ENCODE peak calls at places on chromosome 17, in eight cellular contexts. W, L, K, X, J, D, Z and O are unnamed samples.
A peak's percentile ranks its signal among the peaks of the same experiment; 100 is the strongest.

GRCh38 chr17:10048951-10049350 is 143.9 kb upstream of the RCVRN start:
- DNase-seq in W (no peak), L (no peak), K (no peak), X (no peak), J (no peak), D (no peak), Z (no peak), O (no peak)

GRCh38 chr17:8959312-8959918 is 6.1 kb downstream of the PIK3R5 start:
- DNase-seq in W (no peak), L (no peak), K (no peak), X (no peak), J (no peak), D (no peak), Z (no peak), O (no peak)

GRCh38 chr17:3923466-3924190 is 7.4 kb upstream of the P2RX1 start:
- DNase-seq in W (no peak), L (no peak), K (no peak), X (no peak), J (no peak), D (no peak), Z (no peak), O (no peak)

GRCh38 chr17:1110844-1111598 is 68.8 kb downstream of the ABR start:
- DNase-seq in W (peak; percentile 87), L (peak; percentile 79), K (peak; percentile 49), X (peak; percentile 72), J (peak; percentile 87), D (peak; percentile 90), Z (no peak), O (peak; percentile 62)

GRCh38 chr17:948284-948852 is 31.2 kb downstream of the NXN start:
- DNase-seq in W (peak; percentile 83), L (no peak), K (no peak), X (no peak), J (no peak), D (no peak), Z (no peak), O (no peak)

GRCh38 chr17:7837375-7838290 is 3.6 kb downstream of the KDM6B start:
- DNase-seq in W (no peak), L (no peak), K (no peak), X (no peak), J (no peak), D (no peak), Z (no peak), O (no peak)

GRCh38 chr17:73667184-73667959 is 23.1 kb upstream of the SDK2 start:
- DNase-seq in W (no peak), L (no peak), K (no peak), X (no peak), J (no peak), D (no peak), Z (no peak), O (peak; percentile 51)

GRCh38 chr17:49388290-49388640 is 26.2 kb upstream of the ZNF652 start:
- DNase-seq in W (no peak), L (peak; percentile 23), K (no peak), X (no peak), J (no peak), D (no peak), Z (no peak), O (no peak)

GRCh38 chr17:3956983-3957382 is 7.3 kb downstream of the ATP2A3 start:
- DNase-seq in W (no peak), L (no peak), K (no peak), X (no peak), J (no peak), D (no peak), Z (no peak), O (no peak)

GRCh38 chr17:43372273-43372911 is 26.4 kb upstream of the ARL4D start:
- DNase-seq in W (peak; percentile 90), L (peak; percentile 47), K (peak; percentile 44), X (peak; percentile 80), J (peak; percentile 47), D (no peak), Z (peak; percentile 79), O (peak; percentile 82)

GRCh38 chr17:43482103-43483012 is 1.4 kb upstream of the DHX8 start:
- DNase-seq in W (no peak), L (no peak), K (no peak), X (no peak), J (no peak), D (no peak), Z (no peak), O (peak; percentile 38)

GRCh38 chr17:77824780-77825280 is 133.7 kb upstream of the TNRC6C start:
- DNase-seq in W (peak; percentile 48), L (no peak), K (no peak), X (no peak), J (no peak), D (no peak), Z (no peak), O (no peak)

GRCh38 chr17:77188084-77189066 is 47.6 kb downstream of the SEC14L1 start:
- DNase-seq in W (no peak), L (peak; percentile 36), K (no peak), X (no peak), J (no peak), D (no peak), Z (no peak), O (no peak)

GRCh38 chr17:11701906-11702305 is 103.6 kb downstream of the DNAH9 start:
- DNase-seq in W (no peak), L (no peak), K (no peak), X (no peak), J (no peak), D (no peak), Z (no peak), O (no peak)

GRCh38 chr17:74089869-74090464 is 113.5 kb upstream of the RPL38 start:
- DNase-seq in W (no peak), L (peak; percentile 69), K (no peak), X (no peak), J (no peak), D (peak; percentile 79), Z (peak; percentile 11), O (peak; percentile 29)

GRCh38 chr17:7290166-7290565 is 4.3 kb downstream of the YBX2 start:
- DNase-seq in W (no peak), L (no peak), K (no peak), X (no peak), J (no peak), D (no peak), Z (no peak), O (no peak)

GRCh38 chr17:55265434-55266021 is 768 bp downstream of the HLF start:
- DNase-seq in W (peak; percentile 78), L (no peak), K (peak; percentile 54), X (peak; percentile 37), J (peak; percentile 48), D (no peak), Z (no peak), O (peak; percentile 36)

GRCh38 chr17:73747221-73748002 is 103.2 kb upstream of the SDK2 start:
- DNase-seq in W (no peak), L (no peak), K (no peak), X (no peak), J (peak; percentile 66), D (no peak), Z (no peak), O (no peak)

GRCh38 chr17:1002771-1003555 is 6.0 kb downstream of the TIMM22 start:
- DNase-seq in W (no peak), L (no peak), K (no peak), X (no peak), J (peak; percentile 70), D (no peak), Z (no peak), O (no peak)

GRCh38 chr17:8016632-8017424 is 14.4 kb downstream of the GUCY2D start:
- DNase-seq in W (peak; percentile 68), L (peak; percentile 69), K (no peak), X (no peak), J (no peak), D (peak; percentile 66), Z (no peak), O (peak; percentile 55)

GRCh38 chr17:55426851-55427586 is 5.4 kb upstream of the MMD start:
- DNase-seq in W (no peak), L (no peak), K (no peak), X (no peak), J (no peak), D (no peak), Z (no peak), O (no peak)

GRCh38 chr17:10022416-10022815 is 117.3 kb upstream of the RCVRN start:
- DNase-seq in W (no peak), L (no peak), K (no peak), X (no peak), J (peak; percentile 33), D (no peak), Z (no peak), O (no peak)

GRCh38 chr17:11304568-11304967 is 63.6 kb downstream of the SHISA6 start:
- DNase-seq in W (peak; percentile 75), L (no peak), K (no peak), X (peak; percentile 50), J (no peak), D (no peak), Z (no peak), O (peak; percentile 53)

GRCh38 chr17:51258756-51259573 is 884 bp downstream of the MBTD1 start:
- DNase-seq in W (peak; percentile 65), L (peak; percentile 34), K (peak; percentile 59), X (peak; percentile 16), J (peak; percentile 31), D (peak; percentile 23), Z (no peak), O (peak; percentile 5)

GRCh38 chr17:17079336-17079735 is 37.1 kb downstream of the MPRIP start:
- DNase-seq in W (peak; percentile 38), L (no peak), K (peak; percentile 8), X (no peak), J (peak; percentile 63), D (no peak), Z (no peak), O (no peak)
- H3K27ac ChIP-seq in W (peak overlapping the region; percentile 44), L (peak overlapping the region; percentile 19), K (no peak overlapping the region), X (peak overlapping the region; percentile 60), J (peak overlapping the region; percentile 69), D (peak overlapping the region; percentile 53), Z (no peak overlapping the region), O (no peak overlapping the region)

GRCh38 chr17:36791961-36792475 is 145.3 kb upstream of the LHX1 start:
- DNase-seq in W (no peak), L (no peak), K (no peak), X (no peak), J (no peak), D (no peak), Z (no peak), O (no peak)
- TF ChIP-seq POLR2A in W (no peak), L (no peak), K (no peak), X (no peak), J (no peak), D (no peak), Z (no peak), O (no peak)

DNA sequence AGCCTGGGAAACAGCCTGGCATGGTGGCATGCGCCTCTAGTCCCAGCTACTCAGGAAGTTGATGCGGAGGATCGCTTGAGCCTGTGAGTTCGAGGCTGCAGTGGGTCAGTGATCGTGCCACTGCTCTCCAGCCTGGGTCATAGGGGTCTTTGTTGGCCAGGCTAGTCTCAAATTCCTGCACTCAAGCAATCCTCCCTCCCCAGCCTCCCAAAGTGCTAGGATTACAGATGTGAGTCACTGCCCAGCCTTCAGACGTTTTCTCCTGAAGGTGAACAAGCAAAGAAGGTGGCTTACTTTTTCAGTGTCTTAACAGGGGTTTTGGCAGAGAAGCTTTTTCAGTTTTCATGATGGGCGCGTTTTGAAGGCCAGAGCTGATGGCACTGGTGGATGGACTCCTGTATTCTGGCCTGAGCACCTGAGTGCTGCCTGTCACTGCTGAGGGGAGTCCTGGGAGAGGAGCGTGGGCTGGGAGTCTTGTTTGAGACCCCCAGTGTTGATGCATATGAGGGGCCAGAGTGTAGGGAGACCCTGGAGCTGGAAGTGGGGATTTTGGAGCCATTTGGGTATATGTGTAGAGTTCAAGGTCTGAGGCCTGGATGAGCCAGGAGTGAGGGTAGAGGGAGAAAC is 41.4 kb downstream of the FOXK2 start:
- DNase-seq in W (no peak), L (no peak), K (no peak), X (no peak), J (no peak), D (no peak), Z (no peak), O (no peak)
- H3K27ac ChIP-seq in W (no peak overlapping the region), L (no peak overlapping the region), K (no peak overlapping the region), X (no peak overlapping the region), J (no peak overlapping the region), D (no peak overlapping the region), Z (no peak overlapping the region), O (no peak overlapping the region)

GRCh38 chr17:41655611-41656111 is 31.3 kb upstream of the KRT17 start:
- DNase-seq in W (no peak), L (peak; percentile 94), K (no peak), X (no peak), J (no peak), D (peak; percentile 51), Z (no peak), O (peak; percentile 96)
- TF ChIP-seq POLR2A in W (no peak), L (peak; percentile 83), K (no peak), X (no peak), J (no peak), D (no peak), Z (no peak), O (no peak)